ENCODE peak calls at places on chromosomes 11 and 22, in four cellular contexts. H is K562, R is spleen, U is H1. B is an unnamed sample.

GRCh38 chr11:9624448-9624847 is 39.4 kb upstream of the SWAP70 start:
- DNase-seq in H (no peak), R (no peak), U (no peak), B (no peak)

GRCh38 chr11:69498614-69499175 is 17.2 kb downstream of the LINC01488 start:
- DNase-seq in R (peak), H (no peak), U (no peak), B (no peak)

GRCh38 chr11:117180661-117181585 is 2.4 kb downstream of the SIDT2 start:
- DNase-seq in H (peak), U (peak), R (peak), B (peak)

GRCh38 chr22:17952273-17952801 is 72.0 kb downstream of the MICAL3 start:
- DNase-seq in U (no peak), H (no peak), R (no peak), B (no peak)

GRCh38 chr11:73085189-73085875 is 56.8 kb downstream of the FCHSD2 start:
- DNase-seq in U (no peak), H (no peak), R (no peak), B (peak)

GRCh38 chr11:90218606-90219005 is 4.2 kb downstream of the CHORDC1 start:
- DNase-seq in R (no peak), U (no peak), H (no peak), B (no peak)

GRCh38 chr22:31625661-31626426 is 36.2 kb downstream of the PISD start:
- DNase-seq in H (peak), R (peak), U (no peak), B (no peak)

GRCh38 chr22:48761546-48761945 is 1066.1 kb downstream of the BRD1 start:
- DNase-seq in U (no peak), R (no peak), H (no peak), B (no peak)

GRCh38 chr11:46006418-46007070 is 84.1 kb downstream of the LARGE2 start:
- DNase-seq in R (no peak), U (no peak), H (peak), B (no peak)

GRCh38 chr11:36073411-36074203 is 129.7 kb downstream of the LDLRAD3 start:
- DNase-seq in R (no peak), H (no peak), U (no peak), B (no peak)

GRCh38 chr11:12802418-12803085 is 128.3 kb downstream of the TEAD1 start:
- DNase-seq in R (no peak), H (peak), U (no peak), B (no peak)

GRCh38 chr11:95520361-95520760 is 269.2 kb downstream of the FAM76B start:
- DNase-seq in U (no peak), H (no peak), R (no peak), B (no peak)

GRCh38 chr11:57399928-57400578 is 9.6 kb upstream of the PRG2 start:
- DNase-seq in R (no peak), H (no peak), U (no peak), B (no peak)

GRCh38 chr11:121595717-121596156 is 143.0 kb upstream of the SORL1-AS1 start:
- DNase-seq in H (no peak), R (no peak), U (no peak), B (no peak)

DNA sequence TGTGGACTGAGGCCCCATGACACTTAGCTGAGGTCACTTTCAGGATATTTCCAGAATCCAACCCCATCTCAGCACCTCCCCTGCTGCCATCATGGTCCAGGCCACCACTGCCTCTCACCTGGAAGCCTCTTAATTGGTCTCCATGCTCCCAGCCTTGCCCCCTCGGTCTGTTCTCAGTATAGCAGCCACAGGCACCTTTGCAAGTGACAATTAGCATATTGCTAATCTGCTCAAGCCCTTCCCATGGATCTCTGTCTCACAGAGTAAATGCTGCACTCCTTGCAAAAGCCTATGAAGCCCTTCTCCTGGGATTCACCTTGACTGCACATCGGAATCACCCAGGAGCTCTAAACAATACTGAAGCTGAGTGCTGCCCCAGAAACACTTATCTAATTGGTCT is 93.5 kb upstream of the CSNK2A3 start:
- DNase-seq in H (no peak), U (no peak), R (no peak), B (no peak)
- TF ChIP-seq CTCF in H (no peak), U (no peak), R (no peak), B (no peak)

GRCh38 chr11:78147807-78148206 is 8.4 kb upstream of the ALG8 start:
- DNase-seq in U (no peak), H (no peak), R (no peak), B (no peak)
- H3K27ac ChIP-seq in U (no peak), H (no peak), R (no peak), B (no peak)

GRCh38 chr11:122707111-122707510 is 51.6 kb downstream of the UBASH3B start:
- DNase-seq in R (no peak), U (no peak), H (no peak), B (no peak)
- TF ChIP-seq POLR2AphosphoS5 in R (no peak), U (no peak), H (no peak), B (no peak)

GRCh38 chr22:37768273-37768672 is 39.5 kb upstream of the GCAT start:
- DNase-seq in R (no peak), U (no peak), H (peak), B (no peak)
- TF ChIP-seq CTCF in R (peak), U (peak), H (no peak), B (no peak)

DNA sequence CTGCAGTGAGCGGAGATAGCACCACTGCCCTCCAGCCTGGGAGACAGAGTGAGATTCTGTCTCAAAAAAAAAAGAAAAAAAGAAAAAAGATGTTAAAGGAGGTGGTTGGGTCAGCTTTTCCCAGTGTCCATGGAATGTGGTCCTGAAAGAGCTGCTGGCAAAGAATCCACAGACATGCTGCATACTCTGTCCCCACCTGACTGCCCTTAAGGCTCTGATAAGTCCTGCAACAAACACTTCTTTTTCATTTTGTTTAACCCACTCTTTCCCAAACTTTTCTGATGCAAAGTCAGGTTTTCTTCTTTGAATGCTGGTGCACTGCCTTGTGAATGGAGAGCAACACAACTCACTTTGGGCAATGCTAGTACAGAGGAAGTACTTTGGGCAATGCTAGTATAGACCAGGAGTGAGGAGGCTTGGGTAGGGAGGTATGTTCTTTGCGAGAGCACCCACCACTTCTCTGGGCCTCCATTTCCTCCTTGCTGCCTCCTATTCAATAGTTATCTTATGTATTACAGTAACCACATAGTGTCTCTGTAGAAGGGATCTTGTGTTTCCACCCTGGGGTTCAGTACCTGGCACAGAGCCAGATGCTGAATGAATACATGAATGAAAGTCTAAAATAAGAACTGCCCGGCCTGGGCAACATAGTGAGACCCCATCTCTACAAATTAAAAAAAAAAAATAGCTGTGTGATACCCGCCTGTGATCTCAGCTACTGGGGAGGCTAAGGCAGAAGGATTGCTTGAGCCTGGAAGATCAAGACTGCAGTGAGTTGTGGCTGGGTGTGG is 18.9 kb downstream of the LIF start:
- DNase-seq in R (no peak), U (no peak), H (no peak), B (no peak)
- H3K27ac ChIP-seq in R (no peak), U (no peak), H (no peak), B (no peak)

B was measured in HL-60.